ENCODE peak calls at places on chromosomes 1 and 21, in eight cellular contexts. Y is NAMALWA, G is hippocampal formation, E is COR-L47, U is T follicular helper cell, N is brain microvascular endothelial cell, L is amygdala, C is EH. B is an unnamed sample.

GRCh38 chr21:35850029-35850428 is 210.3 kb downstream of the SETD4 start:
- DNase-seq in Y (no peak), G (no peak), E (no peak), U (no peak), N (peak), L (no peak), C (peak), B (no peak)

GRCh38 chr1:238141295-238141694 is 250.6 kb upstream of the ZP4 start:
- DNase-seq in Y (no peak), G (no peak), E (no peak), U (no peak), N (no peak), L (no peak), C (no peak), B (no peak)

GRCh38 chr1:234938114-234938513 is 190.5 kb downstream of the TOMM20 start:
- DNase-seq in Y (no peak), G (no peak), E (no peak), U (no peak), N (no peak), L (no peak), C (no peak), B (no peak)

GRCh38 chr1:30315185-30315960 is 408.0 kb downstream of the MATN1 start:
- DNase-seq in Y (peak), G (no peak), E (no peak), U (no peak), N (peak), L (no peak), C (peak), B (no peak)

GRCh38 chr1:25568834-25569598 is 25.6 kb downstream of the LDLRAP1 start:
- DNase-seq in Y (no peak), G (no peak), E (no peak), U (no peak), N (peak), L (no peak), C (peak), B (no peak)

GRCh38 chr1:58922302-58923089 is 138.6 kb upstream of the JUN start:
- DNase-seq in Y (no peak), G (no peak), E (no peak), U (peak), N (no peak), L (no peak), C (peak), B (no peak)

GRCh38 chr1:170698301-170698700 is 34.4 kb downstream of the PRRX1 start:
- DNase-seq in Y (no peak), G (no peak), E (no peak), U (no peak), N (no peak), L (no peak), C (no peak), B (no peak)

GRCh38 chr1:64663654-64664053 is 81.2 kb upstream of the RAVER2 start:
- DNase-seq in Y (peak), G (no peak), E (no peak), U (no peak), N (peak), L (peak), C (peak), B (no peak)

GRCh38 chr1:64911326-64911725 is 55.0 kb downstream of the JAK1 start:
- DNase-seq in Y (no peak), G (no peak), E (no peak), U (no peak), N (no peak), L (no peak), C (no peak), B (no peak)